ENCODE peak calls at places on chromosomes 4 and X, in eight cellular contexts. One of them, this sample, is unnamed.

GRCh38 chrX:36867143-36867542 is 141.0 kb upstream of the FAM47C start:
- DNase-seq in GM23248: peak; percentile 28
- DNase-seq in tibial artery: no peak
- DNase-seq in CD8-positive, alpha-beta T cell: no peak
- DNase-seq in transverse colon: no peak
- DNase-seq in adrenal gland: no peak
- DNase-seq in HCT116: no peak
- DNase-seq in uterus: no peak
- DNase-seq in this sample: no peak

GRCh38 chr4:3493720-3494492 is 30.8 kb downstream of the DOK7 start:
- DNase-seq in CD8-positive, alpha-beta T cell: no peak
- DNase-seq in HCT116: no peak
- DNase-seq in uterus: no peak
- DNase-seq in adrenal gland: no peak
- DNase-seq in transverse colon: no peak
- DNase-seq in GM23248: no peak
- DNase-seq in tibial artery: no peak
- DNase-seq in this sample: no peak

GRCh38 chr4:15677507-15677988 is 4.1 kb upstream of the FAM200B start:
- DNase-seq in GM23248: peak; percentile 48
- DNase-seq in transverse colon: peak; percentile 39
- DNase-seq in tibial artery: no peak
- DNase-seq in CD8-positive, alpha-beta T cell: no peak
- DNase-seq in adrenal gland: no peak
- DNase-seq in uterus: no peak
- DNase-seq in HCT116: peak; percentile 82
- DNase-seq in this sample: no peak

GRCh38 chr4:83335691-83336090 is 1.0 kb upstream of the HPSE start:
- DNase-seq in uterus: no peak
- DNase-seq in adrenal gland: no peak
- DNase-seq in transverse colon: no peak
- DNase-seq in GM23248: peak; percentile 18
- DNase-seq in CD8-positive, alpha-beta T cell: no peak
- DNase-seq in HCT116: no peak
- DNase-seq in tibial artery: no peak
- DNase-seq in this sample: no peak

GRCh38 chr4:3307891-3308575 is 15.2 kb downstream of the RGS12 start:
- DNase-seq in transverse colon: no peak
- DNase-seq in CD8-positive, alpha-beta T cell: no peak
- DNase-seq in HCT116: no peak
- DNase-seq in adrenal gland: no peak
- DNase-seq in tibial artery: peak; percentile 14
- DNase-seq in uterus: no peak
- DNase-seq in GM23248: no peak
- DNase-seq in this sample: no peak

GRCh38 chrX:40484408-40485091 is 96.2 kb upstream of the ATP6AP2 start:
- DNase-seq in HCT116: no peak
- DNase-seq in CD8-positive, alpha-beta T cell: no peak
- DNase-seq in tibial artery: no peak
- DNase-seq in uterus: no peak
- DNase-seq in adrenal gland: peak; percentile 79
- DNase-seq in GM23248: no peak
- DNase-seq in transverse colon: no peak
- DNase-seq in this sample: no peak

GRCh38 chrX:88828011-88828410 is 81.0 kb downstream of the CPXCR1 start:
- DNase-seq in adrenal gland: no peak
- DNase-seq in uterus: no peak
- DNase-seq in GM23248: no peak
- DNase-seq in tibial artery: no peak
- DNase-seq in CD8-positive, alpha-beta T cell: no peak
- DNase-seq in HCT116: no peak
- DNase-seq in transverse colon: no peak
- DNase-seq in this sample: no peak

GRCh38 chr4:30901781-30902479 is 181.8 kb downstream of the PCDH7 start:
- DNase-seq in CD8-positive, alpha-beta T cell: no peak
- DNase-seq in uterus: no peak
- DNase-seq in HCT116: peak; percentile 71
- DNase-seq in transverse colon: no peak
- DNase-seq in tibial artery: no peak
- DNase-seq in adrenal gland: no peak
- DNase-seq in GM23248: no peak
- DNase-seq in this sample: no peak

GRCh38 chr4:6633091-6633906 is 7.2 kb upstream of the MRFAP1 start:
- DNase-seq in transverse colon: no peak
- DNase-seq in CD8-positive, alpha-beta T cell: no peak
- DNase-seq in tibial artery: no peak
- DNase-seq in uterus: no peak
- DNase-seq in HCT116: no peak
- DNase-seq in GM23248: peak; percentile 32
- DNase-seq in adrenal gland: peak; percentile 82
- DNase-seq in this sample: no peak

GRCh38 chrX:46587158-46587557 is 13.6 kb downstream of the CHST7 start:
- DNase-seq in transverse colon: no peak
- DNase-seq in CD8-positive, alpha-beta T cell: no peak
- DNase-seq in GM23248: peak; percentile 76
- DNase-seq in adrenal gland: no peak
- DNase-seq in tibial artery: no peak
- DNase-seq in HCT116: no peak
- DNase-seq in uterus: no peak
- DNase-seq in this sample: no peak

GRCh38 chr4:24053906-24054305 is 164.1 kb upstream of the PPARGC1A start:
- DNase-seq in GM23248: peak; percentile 12
- DNase-seq in uterus: no peak
- DNase-seq in tibial artery: no peak
- DNase-seq in CD8-positive, alpha-beta T cell: no peak
- DNase-seq in HCT116: no peak
- DNase-seq in adrenal gland: no peak
- DNase-seq in transverse colon: no peak
- DNase-seq in this sample: no peak

GRCh38 chrX:74890676-74891430 is 34.4 kb downstream of the NEXMIF start:
- DNase-seq in adrenal gland: no peak
- DNase-seq in GM23248: no peak
- DNase-seq in HCT116: no peak
- DNase-seq in transverse colon: peak; percentile 20
- DNase-seq in uterus: no peak
- DNase-seq in CD8-positive, alpha-beta T cell: no peak
- DNase-seq in tibial artery: no peak
- DNase-seq in this sample: no peak

GRCh38 chrX:145609951-145610511 is 207.6 kb upstream of the SLITRK2 start:
- DNase-seq in transverse colon: no peak
- DNase-seq in uterus: no peak
- DNase-seq in CD8-positive, alpha-beta T cell: no peak
- DNase-seq in HCT116: no peak
- DNase-seq in GM23248: no peak
- DNase-seq in tibial artery: no peak
- DNase-seq in adrenal gland: no peak
- DNase-seq in this sample: no peak

GRCh38 chr4:6109842-6110560 is 90.3 kb downstream of the JAKMIP1 start:
- DNase-seq in GM23248: no peak
- DNase-seq in tibial artery: no peak
- DNase-seq in uterus: no peak
- DNase-seq in adrenal gland: peak; percentile 39
- DNase-seq in HCT116: peak; percentile 65
- DNase-seq in transverse colon: peak; percentile 18
- DNase-seq in CD8-positive, alpha-beta T cell: no peak
- DNase-seq in this sample: no peak

GRCh38 chrX:24646745-24647182 is 383 bp downstream of the PCYT1B start:
- DNase-seq in CD8-positive, alpha-beta T cell: no peak
- DNase-seq in GM23248: peak; percentile 13
- DNase-seq in uterus: no peak
- DNase-seq in HCT116: no peak
- DNase-seq in adrenal gland: no peak
- DNase-seq in tibial artery: no peak
- DNase-seq in transverse colon: no peak
- DNase-seq in this sample: no peak

GRCh38 chr4:183430987-183431347 is 13.5 kb upstream of the CDKN2AIP start:
- DNase-seq in GM23248: no peak
- DNase-seq in uterus: no peak
- DNase-seq in tibial artery: no peak
- DNase-seq in adrenal gland: no peak
- DNase-seq in HCT116: no peak
- DNase-seq in CD8-positive, alpha-beta T cell: no peak
- DNase-seq in transverse colon: no peak
- DNase-seq in this sample: no peak

GRCh38 chr4:152858934-152859333 is 77.2 kb upstream of the FHDC1 start:
- DNase-seq in CD8-positive, alpha-beta T cell: no peak
- DNase-seq in tibial artery: no peak
- DNase-seq in uterus: no peak
- DNase-seq in GM23248: no peak
- DNase-seq in adrenal gland: no peak
- DNase-seq in transverse colon: no peak
- DNase-seq in HCT116: no peak
- DNase-seq in this sample: no peak

GRCh38 chrX:114626323-114626722 is 42.4 kb downstream of the HTR2C start:
- DNase-seq in CD8-positive, alpha-beta T cell: no peak
- DNase-seq in adrenal gland: peak; percentile 46
- DNase-seq in tibial artery: no peak
- DNase-seq in transverse colon: no peak
- DNase-seq in uterus: no peak
- DNase-seq in HCT116: no peak
- DNase-seq in GM23248: peak; percentile 32
- DNase-seq in this sample: no peak

GRCh38 chr4:78552398-78553396 is 1.1 kb downstream of the ANXA3 start:
- DNase-seq in HCT116: peak; percentile 88
- DNase-seq in transverse colon: no peak
- DNase-seq in tibial artery: no peak
- DNase-seq in adrenal gland: no peak
- DNase-seq in GM23248: no peak
- DNase-seq in CD8-positive, alpha-beta T cell: no peak
- DNase-seq in uterus: no peak
- DNase-seq in this sample: no peak

GRCh38 chr4:5460106-5460801 is 248.1 kb downstream of the EVC2 start:
- DNase-seq in transverse colon: no peak
- DNase-seq in HCT116: peak; percentile 4
- DNase-seq in tibial artery: no peak
- DNase-seq in CD8-positive, alpha-beta T cell: no peak
- DNase-seq in GM23248: peak; percentile 47
- DNase-seq in uterus: no peak
- DNase-seq in adrenal gland: peak; percentile 44
- DNase-seq in this sample: no peak

GRCh38 chr4:38730830-38731646 is 51.8 kb downstream of the TLR10 start:
- DNase-seq in CD8-positive, alpha-beta T cell: peak; percentile 60
- DNase-seq in transverse colon: peak; percentile 88
- DNase-seq in adrenal gland: peak; percentile 93
- DNase-seq in tibial artery: peak; percentile 72
- DNase-seq in uterus: peak; percentile 74
- DNase-seq in GM23248: peak; percentile 92
- DNase-seq in HCT116: peak; percentile 50
- DNase-seq in this sample: peak; percentile 14

DNA sequence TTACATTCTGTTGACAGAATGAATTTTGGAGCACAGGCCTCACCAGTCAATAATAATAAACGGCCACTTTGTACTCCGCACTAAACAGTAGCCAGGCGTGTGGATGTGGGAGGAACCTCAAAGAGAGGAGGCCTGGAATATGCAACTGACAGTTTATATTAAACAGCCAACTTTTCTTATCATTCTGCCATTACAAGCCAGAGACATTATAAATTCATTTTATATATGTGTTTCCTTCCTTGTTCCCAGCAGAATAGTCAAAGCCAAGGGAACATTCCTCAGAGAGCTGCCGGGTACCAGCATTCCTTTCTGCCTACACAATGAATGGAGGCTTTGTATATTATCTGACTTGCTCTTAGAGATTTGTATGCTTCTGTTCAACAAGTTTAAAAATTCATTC is 436.5 kb upstream of the FTHL17 start:
- DNase-seq in uterus: no peak
- DNase-seq in GM23248: peak; percentile 49
- DNase-seq in transverse colon: peak; percentile 8
- DNase-seq in adrenal gland: no peak
- DNase-seq in tibial artery: no peak
- DNase-seq in CD8-positive, alpha-beta T cell: no peak
- DNase-seq in HCT116: no peak
- DNase-seq in this sample: no peak
- H3K27ac ChIP-seq in uterus: no peak overlapping the region
- H3K27ac ChIP-seq in GM23248: no peak overlapping the region
- H3K27ac ChIP-seq in transverse colon: no peak overlapping the region
- H3K27ac ChIP-seq in adrenal gland: no peak overlapping the region
- H3K27ac ChIP-seq in tibial artery: no peak overlapping the region
- H3K27ac ChIP-seq in CD8-positive, alpha-beta T cell: no peak overlapping the region
- H3K27ac ChIP-seq in HCT116: no peak overlapping the region
- H3K27ac ChIP-seq in this sample: peak overlapping the region; percentile 32

DNA sequence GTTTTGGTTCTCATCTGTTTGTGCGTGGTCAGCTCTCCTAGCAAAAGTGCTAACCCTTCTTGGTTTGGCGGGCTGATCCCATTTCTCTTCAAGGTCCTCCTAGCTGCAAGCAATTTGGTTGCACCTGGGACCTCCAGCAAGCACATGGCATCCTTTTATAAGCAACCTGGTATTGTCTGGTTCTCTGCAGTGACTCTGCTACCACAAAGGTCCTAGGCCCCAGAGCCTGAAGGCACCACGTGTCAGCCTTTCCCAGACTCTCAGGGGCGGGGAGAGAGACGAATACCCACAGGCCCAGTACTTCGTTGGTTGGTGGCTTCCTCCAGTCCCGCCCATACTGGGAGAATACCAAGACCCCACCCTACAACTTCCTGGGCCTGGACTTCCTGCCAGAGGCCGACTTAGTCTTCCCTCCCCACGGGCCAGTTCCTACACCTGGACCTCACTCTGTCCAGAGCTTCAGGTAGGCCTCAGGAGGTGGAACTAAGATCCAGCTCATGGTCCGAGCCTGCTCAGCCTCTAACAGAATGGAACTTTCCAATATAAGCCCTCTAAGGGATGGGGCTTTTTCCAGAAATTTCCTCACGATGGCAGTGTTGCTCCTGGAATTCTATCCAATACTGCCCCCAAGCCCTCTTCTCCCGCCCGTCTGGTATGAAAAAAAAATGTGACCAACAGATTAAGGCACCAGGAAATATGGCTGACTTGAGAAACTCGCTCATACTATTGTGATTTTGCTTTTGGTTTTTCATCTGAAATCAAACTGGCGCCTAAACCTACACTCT is 192.5 kb upstream of the STK26 start:
- DNase-seq in uterus: peak; percentile 80
- DNase-seq in transverse colon: peak; percentile 74
- DNase-seq in HCT116: peak; percentile 85
- DNase-seq in tibial artery: peak; percentile 46
- DNase-seq in CD8-positive, alpha-beta T cell: no peak
- DNase-seq in GM23248: peak; percentile 42
- DNase-seq in adrenal gland: peak; percentile 60
- DNase-seq in this sample: peak; percentile 57
- H3K27ac ChIP-seq in uterus: peak overlapping the region; percentile 36
- H3K27ac ChIP-seq in transverse colon: no peak overlapping the region
- H3K27ac ChIP-seq in HCT116: peak overlapping the region; percentile 66
- H3K27ac ChIP-seq in tibial artery: no peak overlapping the region
- H3K27ac ChIP-seq in CD8-positive, alpha-beta T cell: no peak overlapping the region
- H3K27ac ChIP-seq in GM23248: no peak overlapping the region
- H3K27ac ChIP-seq in adrenal gland: no peak overlapping the region
- H3K27ac ChIP-seq in this sample: peak overlapping the region; percentile 31

GRCh38 chr4:84964995-84965557 is 1.4 kb downstream of the WDFY3 start:
- DNase-seq in transverse colon: no peak
- DNase-seq in CD8-positive, alpha-beta T cell: no peak
- DNase-seq in HCT116: no peak
- DNase-seq in adrenal gland: no peak
- DNase-seq in uterus: no peak
- DNase-seq in GM23248: peak; percentile 42
- DNase-seq in tibial artery: no peak
- DNase-seq in this sample: no peak
- H3K27ac ChIP-seq in transverse colon: peak overlapping the region; percentile 93
- H3K27ac ChIP-seq in CD8-positive, alpha-beta T cell: no peak overlapping the region
- H3K27ac ChIP-seq in HCT116: peak overlapping the region; percentile 88
- H3K27ac ChIP-seq in adrenal gland: peak overlapping the region; percentile 82
- H3K27ac ChIP-seq in uterus: peak overlapping the region; percentile 97
- H3K27ac ChIP-seq in GM23248: peak overlapping the region; percentile 68
- H3K27ac ChIP-seq in tibial artery: peak overlapping the region; percentile 98
- H3K27ac ChIP-seq in this sample: peak overlapping the region; percentile 91

GRCh38 chr4:7805533-7806079 is 134.1 kb downstream of the AFAP1 start:
- DNase-seq in uterus: no peak
- DNase-seq in CD8-positive, alpha-beta T cell: no peak
- DNase-seq in transverse colon: no peak
- DNase-seq in adrenal gland: peak; percentile 61
- DNase-seq in HCT116: no peak
- DNase-seq in GM23248: peak; percentile 81
- DNase-seq in tibial artery: peak; percentile 53
- DNase-seq in this sample: no peak
- H3K27ac ChIP-seq in uterus: peak overlapping the region; percentile 86
- H3K27ac ChIP-seq in CD8-positive, alpha-beta T cell: no peak overlapping the region
- H3K27ac ChIP-seq in transverse colon: peak overlapping the region; percentile 66
- H3K27ac ChIP-seq in adrenal gland: peak overlapping the region; percentile 56
- H3K27ac ChIP-seq in HCT116: no peak overlapping the region
- H3K27ac ChIP-seq in GM23248: peak overlapping the region; percentile 32
- H3K27ac ChIP-seq in tibial artery: peak overlapping the region; percentile 71
- H3K27ac ChIP-seq in this sample: peak overlapping the region; percentile 77